ENCODE peak calls at places on chromosomes 3 and 15, in nine cellular contexts. One of them, this sample, is unnamed.
A peak's percentile ranks its signal among the peaks of the same experiment; 100 is the strongest.

GRCh38 chr3:153144779-153145178 is 17.2 kb upstream of the RAP2B start:
- DNase-seq in activated T-cell treated with anti-CD3 and anti-CD28 coated beads for 1 hour: no peak
- DNase-seq in upper lobe of left lung: no peak
- DNase-seq in COR-L47: no peak
- DNase-seq in putamen: no peak
- DNase-seq in HTR-8/SVneo: no peak
- DNase-seq in AG04450: no peak
- DNase-seq in cardiac fibroblast: peak; percentile 69
- DNase-seq in tibial artery: no peak
- DNase-seq in this sample: no peak

GRCh38 chr3:169772530-169772950 is 656 bp upstream of the MYNN start:
- DNase-seq in activated T-cell treated with anti-CD3 and anti-CD28 coated beads for 1 hour: no peak
- DNase-seq in upper lobe of left lung: peak; percentile 78
- DNase-seq in COR-L47: peak; percentile 90
- DNase-seq in putamen: peak; percentile 87
- DNase-seq in HTR-8/SVneo: no peak
- DNase-seq in AG04450: no peak
- DNase-seq in cardiac fibroblast: peak; percentile 84
- DNase-seq in tibial artery: peak; percentile 89
- DNase-seq in this sample: peak; percentile 53

GRCh38 chr3:186515115-186515514 is 29.1 kb downstream of the CRYGS start:
- DNase-seq in activated T-cell treated with anti-CD3 and anti-CD28 coated beads for 1 hour: peak; percentile 7
- DNase-seq in upper lobe of left lung: no peak
- DNase-seq in COR-L47: no peak
- DNase-seq in putamen: no peak
- DNase-seq in HTR-8/SVneo: no peak
- DNase-seq in AG04450: no peak
- DNase-seq in cardiac fibroblast: no peak
- DNase-seq in tibial artery: no peak
- DNase-seq in this sample: no peak

GRCh38 chr3:164470471-164470870 is 607.8 kb downstream of the SI start:
- DNase-seq in activated T-cell treated with anti-CD3 and anti-CD28 coated beads for 1 hour: no peak
- DNase-seq in upper lobe of left lung: no peak
- DNase-seq in COR-L47: no peak
- DNase-seq in putamen: no peak
- DNase-seq in HTR-8/SVneo: no peak
- DNase-seq in AG04450: no peak
- DNase-seq in cardiac fibroblast: no peak
- DNase-seq in tibial artery: no peak
- DNase-seq in this sample: no peak

GRCh38 chr3:21654662-21655061 is 96.3 kb downstream of the ZNF385D start:
- DNase-seq in activated T-cell treated with anti-CD3 and anti-CD28 coated beads for 1 hour: no peak
- DNase-seq in upper lobe of left lung: no peak
- DNase-seq in COR-L47: no peak
- DNase-seq in putamen: no peak
- DNase-seq in HTR-8/SVneo: no peak
- DNase-seq in AG04450: peak; percentile 21
- DNase-seq in cardiac fibroblast: peak; percentile 82
- DNase-seq in tibial artery: no peak
- DNase-seq in this sample: no peak

GRCh38 chr3:62631471-62631870 is 243.7 kb downstream of the CADPS start:
- DNase-seq in activated T-cell treated with anti-CD3 and anti-CD28 coated beads for 1 hour: no peak
- DNase-seq in upper lobe of left lung: no peak
- DNase-seq in COR-L47: peak; percentile 22
- DNase-seq in putamen: no peak
- DNase-seq in HTR-8/SVneo: no peak
- DNase-seq in AG04450: no peak
- DNase-seq in cardiac fibroblast: no peak
- DNase-seq in tibial artery: no peak
- DNase-seq in this sample: no peak

GRCh38 chr3:144556392-144556791 is 584.8 kb downstream of the DIPK2A start:
- DNase-seq in activated T-cell treated with anti-CD3 and anti-CD28 coated beads for 1 hour: no peak
- DNase-seq in upper lobe of left lung: no peak
- DNase-seq in COR-L47: no peak
- DNase-seq in putamen: no peak
- DNase-seq in HTR-8/SVneo: no peak
- DNase-seq in AG04450: no peak
- DNase-seq in cardiac fibroblast: peak; percentile 18
- DNase-seq in tibial artery: no peak
- DNase-seq in this sample: peak; percentile 25

GRCh38 chr3:52800079-52800478 is 5.5 kb downstream of the ITIH3 start:
- DNase-seq in activated T-cell treated with anti-CD3 and anti-CD28 coated beads for 1 hour: no peak
- DNase-seq in upper lobe of left lung: no peak
- DNase-seq in COR-L47: no peak
- DNase-seq in putamen: no peak
- DNase-seq in HTR-8/SVneo: no peak
- DNase-seq in AG04450: no peak
- DNase-seq in cardiac fibroblast: peak; percentile 5
- DNase-seq in tibial artery: no peak
- DNase-seq in this sample: no peak

GRCh38 chr3:194224536-194224935 is 88.6 kb downstream of the HES1 start:
- DNase-seq in activated T-cell treated with anti-CD3 and anti-CD28 coated beads for 1 hour: no peak
- DNase-seq in upper lobe of left lung: no peak
- DNase-seq in COR-L47: no peak
- DNase-seq in putamen: no peak
- DNase-seq in HTR-8/SVneo: no peak
- DNase-seq in AG04450: no peak
- DNase-seq in cardiac fibroblast: no peak
- DNase-seq in tibial artery: no peak
- DNase-seq in this sample: no peak

GRCh38 chr3:38649500-38650247 is at the start of gene SCN5A:
- DNase-seq in activated T-cell treated with anti-CD3 and anti-CD28 coated beads for 1 hour: peak; percentile 35
- DNase-seq in upper lobe of left lung: peak; percentile 37
- DNase-seq in COR-L47: no peak
- DNase-seq in putamen: no peak
- DNase-seq in HTR-8/SVneo: peak; percentile 63
- DNase-seq in AG04450: no peak
- DNase-seq in cardiac fibroblast: peak; percentile 2
- DNase-seq in tibial artery: peak; percentile 66
- DNase-seq in this sample: peak; percentile 85

GRCh38 chr15:63800739-63801138 is 33.0 kb downstream of the HERC1 start:
- DNase-seq in activated T-cell treated with anti-CD3 and anti-CD28 coated beads for 1 hour: no peak
- DNase-seq in upper lobe of left lung: no peak
- DNase-seq in COR-L47: no peak
- DNase-seq in putamen: no peak
- DNase-seq in HTR-8/SVneo: no peak
- DNase-seq in AG04450: no peak
- DNase-seq in cardiac fibroblast: no peak
- DNase-seq in tibial artery: no peak
- DNase-seq in this sample: no peak

GRCh38 chr15:88894348-88894818 is 961 bp downstream of the HAPLN3 start:
- DNase-seq in activated T-cell treated with anti-CD3 and anti-CD28 coated beads for 1 hour: peak; percentile 89
- DNase-seq in upper lobe of left lung: peak; percentile 67
- DNase-seq in COR-L47: peak; percentile 13
- DNase-seq in putamen: no peak
- DNase-seq in HTR-8/SVneo: peak; percentile 38
- DNase-seq in AG04450: no peak
- DNase-seq in cardiac fibroblast: peak; percentile 55
- DNase-seq in tibial artery: peak; percentile 86
- DNase-seq in this sample: peak; percentile 81

GRCh38 chr3:117964814-117965213 is 1069.8 kb downstream of the IGSF11 start:
- DNase-seq in activated T-cell treated with anti-CD3 and anti-CD28 coated beads for 1 hour: no peak
- DNase-seq in upper lobe of left lung: no peak
- DNase-seq in COR-L47: no peak
- DNase-seq in putamen: no peak
- DNase-seq in HTR-8/SVneo: no peak
- DNase-seq in AG04450: no peak
- DNase-seq in cardiac fibroblast: no peak
- DNase-seq in tibial artery: no peak
- DNase-seq in this sample: no peak

GRCh38 chr3:82353281-82354171 is 592.1 kb upstream of the GBE1 start:
- DNase-seq in activated T-cell treated with anti-CD3 and anti-CD28 coated beads for 1 hour: no peak
- DNase-seq in upper lobe of left lung: peak; percentile 30
- DNase-seq in COR-L47: peak; percentile 26
- DNase-seq in putamen: no peak
- DNase-seq in HTR-8/SVneo: no peak
- DNase-seq in AG04450: no peak
- DNase-seq in cardiac fibroblast: no peak
- DNase-seq in tibial artery: no peak
- DNase-seq in this sample: no peak

GRCh38 chr15:66780172-66780972 is 78.3 kb downstream of the SMAD6 start:
- DNase-seq in activated T-cell treated with anti-CD3 and anti-CD28 coated beads for 1 hour: no peak
- DNase-seq in upper lobe of left lung: no peak
- DNase-seq in COR-L47: no peak
- DNase-seq in putamen: no peak
- DNase-seq in HTR-8/SVneo: peak; percentile 80
- DNase-seq in AG04450: peak; percentile 74
- DNase-seq in cardiac fibroblast: peak; percentile 74
- DNase-seq in tibial artery: peak; percentile 77
- DNase-seq in this sample: no peak

GRCh38 chr3:192833177-192833890 is 84.3 kb downstream of the MB21D2 start:
- DNase-seq in activated T-cell treated with anti-CD3 and anti-CD28 coated beads for 1 hour: no peak
- DNase-seq in upper lobe of left lung: no peak
- DNase-seq in COR-L47: no peak
- DNase-seq in putamen: no peak
- DNase-seq in HTR-8/SVneo: no peak
- DNase-seq in AG04450: no peak
- DNase-seq in cardiac fibroblast: peak; percentile 89
- DNase-seq in tibial artery: no peak
- DNase-seq in this sample: no peak

GRCh38 chr3:12832350-12833225 is 8.8 kb downstream of the RPL32 start:
- DNase-seq in activated T-cell treated with anti-CD3 and anti-CD28 coated beads for 1 hour: no peak
- DNase-seq in upper lobe of left lung: no peak
- DNase-seq in COR-L47: no peak
- DNase-seq in putamen: no peak
- DNase-seq in HTR-8/SVneo: no peak
- DNase-seq in AG04450: no peak
- DNase-seq in cardiac fibroblast: no peak
- DNase-seq in tibial artery: no peak
- DNase-seq in this sample: no peak

GRCh38 chr3:159922861-159923312 is 65.7 kb upstream of the IL12A start:
- DNase-seq in activated T-cell treated with anti-CD3 and anti-CD28 coated beads for 1 hour: no peak
- DNase-seq in upper lobe of left lung: no peak
- DNase-seq in COR-L47: no peak
- DNase-seq in putamen: no peak
- DNase-seq in HTR-8/SVneo: no peak
- DNase-seq in AG04450: no peak
- DNase-seq in cardiac fibroblast: no peak
- DNase-seq in tibial artery: no peak
- DNase-seq in this sample: peak; percentile 38

GRCh38 chr15:31136016-31136415 is 34.5 kb upstream of the TRPM1 start:
- DNase-seq in activated T-cell treated with anti-CD3 and anti-CD28 coated beads for 1 hour: no peak
- DNase-seq in upper lobe of left lung: no peak
- DNase-seq in COR-L47: no peak
- DNase-seq in putamen: no peak
- DNase-seq in HTR-8/SVneo: no peak
- DNase-seq in AG04450: no peak
- DNase-seq in cardiac fibroblast: no peak
- DNase-seq in tibial artery: no peak
- DNase-seq in this sample: no peak

GRCh38 chr15:78004919-78005634 is 72.4 kb downstream of the TBC1D2B start:
- DNase-seq in activated T-cell treated with anti-CD3 and anti-CD28 coated beads for 1 hour: no peak
- DNase-seq in upper lobe of left lung: peak; percentile 88
- DNase-seq in COR-L47: peak; percentile 51
- DNase-seq in putamen: peak; percentile 75
- DNase-seq in HTR-8/SVneo: peak; percentile 37
- DNase-seq in AG04450: peak; percentile 83
- DNase-seq in cardiac fibroblast: peak; percentile 91
- DNase-seq in tibial artery: peak; percentile 93
- DNase-seq in this sample: no peak

GRCh38 chr15:98076021-98076816 is 115.7 kb downstream of the ARRDC4 start:
- DNase-seq in activated T-cell treated with anti-CD3 and anti-CD28 coated beads for 1 hour: no peak
- DNase-seq in upper lobe of left lung: peak; percentile 63
- DNase-seq in COR-L47: no peak
- DNase-seq in putamen: no peak
- DNase-seq in HTR-8/SVneo: no peak
- DNase-seq in AG04450: no peak
- DNase-seq in cardiac fibroblast: no peak
- DNase-seq in tibial artery: peak; percentile 76
- DNase-seq in this sample: no peak

GRCh38 chr3:197009532-197010019 is 20.0 kb downstream of the MELTF start:
- DNase-seq in activated T-cell treated with anti-CD3 and anti-CD28 coated beads for 1 hour: no peak
- DNase-seq in upper lobe of left lung: no peak
- DNase-seq in COR-L47: no peak
- DNase-seq in putamen: no peak
- DNase-seq in HTR-8/SVneo: no peak
- DNase-seq in AG04450: no peak
- DNase-seq in cardiac fibroblast: no peak
- DNase-seq in tibial artery: no peak
- DNase-seq in this sample: no peak

GRCh38 chr3:52813810-52814209 is 16.7 kb downstream of the ITIH4 start:
- DNase-seq in activated T-cell treated with anti-CD3 and anti-CD28 coated beads for 1 hour: no peak
- DNase-seq in upper lobe of left lung: no peak
- DNase-seq in COR-L47: no peak
- DNase-seq in putamen: no peak
- DNase-seq in HTR-8/SVneo: no peak
- DNase-seq in AG04450: no peak
- DNase-seq in cardiac fibroblast: no peak
- DNase-seq in tibial artery: no peak
- DNase-seq in this sample: no peak

GRCh38 chr3:96700322-96701315 is 113.8 kb upstream of the EPHA6 start:
- DNase-seq in activated T-cell treated with anti-CD3 and anti-CD28 coated beads for 1 hour: no peak
- DNase-seq in upper lobe of left lung: no peak
- DNase-seq in COR-L47: no peak
- DNase-seq in putamen: no peak
- DNase-seq in HTR-8/SVneo: no peak
- DNase-seq in AG04450: no peak
- DNase-seq in cardiac fibroblast: no peak
- DNase-seq in tibial artery: no peak
- DNase-seq in this sample: no peak

GRCh38 chr15:77784361-77785292 is 151.9 kb upstream of the LINGO1 start:
- DNase-seq in activated T-cell treated with anti-CD3 and anti-CD28 coated beads for 1 hour: no peak
- DNase-seq in upper lobe of left lung: no peak
- DNase-seq in COR-L47: peak; percentile 59
- DNase-seq in putamen: no peak
- DNase-seq in HTR-8/SVneo: peak; percentile 22
- DNase-seq in AG04450: no peak
- DNase-seq in cardiac fibroblast: peak; percentile 49
- DNase-seq in tibial artery: no peak
- DNase-seq in this sample: peak; percentile 77

GRCh38 chr3:98788651-98789050 is 25.5 kb downstream of the ST3GAL6 start:
- DNase-seq in activated T-cell treated with anti-CD3 and anti-CD28 coated beads for 1 hour: no peak
- DNase-seq in upper lobe of left lung: no peak
- DNase-seq in COR-L47: no peak
- DNase-seq in putamen: no peak
- DNase-seq in HTR-8/SVneo: no peak
- DNase-seq in AG04450: no peak
- DNase-seq in cardiac fibroblast: no peak
- DNase-seq in tibial artery: no peak
- DNase-seq in this sample: no peak

GRCh38 chr3:42130329-42131070 is 39.3 kb downstream of the TRAK1 start:
- DNase-seq in activated T-cell treated with anti-CD3 and anti-CD28 coated beads for 1 hour: no peak
- DNase-seq in upper lobe of left lung: no peak
- DNase-seq in COR-L47: no peak
- DNase-seq in putamen: no peak
- DNase-seq in HTR-8/SVneo: no peak
- DNase-seq in AG04450: no peak
- DNase-seq in cardiac fibroblast: no peak
- DNase-seq in tibial artery: no peak
- DNase-seq in this sample: no peak

GRCh38 chr15:72379856-72380255 is 4.0 kb upstream of the HEXA start:
- DNase-seq in activated T-cell treated with anti-CD3 and anti-CD28 coated beads for 1 hour: no peak
- DNase-seq in upper lobe of left lung: no peak
- DNase-seq in COR-L47: no peak
- DNase-seq in putamen: no peak
- DNase-seq in HTR-8/SVneo: no peak
- DNase-seq in AG04450: no peak
- DNase-seq in cardiac fibroblast: no peak
- DNase-seq in tibial artery: no peak
- DNase-seq in this sample: no peak